ENCODE peak calls at places on chromosomes 12 and 14, in six cellular contexts. J, I, W, F, H and R are unnamed samples.

GRCh38 chr12:13666806-13667205 is 314.6 kb downstream of the GRIN2B start:
- ATAC-seq in J (no peak), I (peak), W (no peak), F (peak), H (peak), R (no peak)

GRCh38 chr12:122087431-122088180 is 9.1 kb downstream of the MLXIP start:
- ATAC-seq in J (peak), I (peak), W (no peak), F (peak), H (no peak), R (no peak)

GRCh38 chr12:30965613-30965985 is 39.1 kb downstream of the TSPAN11 start:
- ATAC-seq in J (peak), I (peak), W (no peak), F (peak), H (no peak), R (no peak)

GRCh38 chr14:58637040-58637390 is 747 bp upstream of the DACT1 start:
- ATAC-seq in J (no peak), I (peak), W (no peak), F (no peak), H (no peak), R (no peak)

GRCh38 chr12:19236656-19237055 is 107.1 kb downstream of the PLEKHA5 start:
- ATAC-seq in J (peak), I (no peak), W (no peak), F (no peak), H (no peak), R (no peak)

GRCh38 chr14:41913398-41913797 is 306.7 kb downstream of the LRFN5 start:
- ATAC-seq in J (no peak), I (no peak), W (no peak), F (no peak), H (no peak), R (no peak)

GRCh38 chr12:64104376-64104775 is 117.7 kb downstream of the KICS2 start:
- ATAC-seq in J (no peak), I (no peak), W (no peak), F (no peak), H (no peak), R (peak)

GRCh38 chr12:109744991-109745942 is 31.6 kb downstream of the FAM222A start:
- ATAC-seq in J (no peak), I (no peak), W (no peak), F (no peak), H (no peak), R (no peak)

GRCh38 chr12:91640021-91640420 is 457.4 kb upstream of the DCN start:
- ATAC-seq in J (no peak), I (no peak), W (no peak), F (no peak), H (no peak), R (no peak)

GRCh38 chr12:2124466-2125023 is 71.8 kb downstream of the CACNA1C start:
- ATAC-seq in J (no peak), I (no peak), W (no peak), F (no peak), H (no peak), R (no peak)

GRCh38 chr12:2126676-2127406 is 74.1 kb downstream of the CACNA1C start:
- ATAC-seq in J (no peak), I (no peak), W (peak), F (no peak), H (no peak), R (no peak)

GRCh38 chr12:2125651-2126050 is 72.9 kb downstream of the CACNA1C start:
- ATAC-seq in J (no peak), I (no peak), W (no peak), F (no peak), H (no peak), R (no peak)

GRCh38 chr12:2129076-2129475 is 76.3 kb downstream of the CACNA1C start:
- ATAC-seq in J (no peak), I (no peak), W (no peak), F (no peak), H (no peak), R (no peak)
- TF ChIP-seq EP300 in J (no peak), I (no peak), W (no peak), F (no peak), H (no peak), R (no peak)

GRCh38 chr12:58889557-58889956 is 30.7 kb downstream of the LRIG3 start:
- ATAC-seq in J (no peak), I (no peak), W (no peak), F (no peak), H (no peak), R (no peak)
- TF ChIP-seq EP300 in J (no peak), I (no peak), W (no peak), F (no peak), H (no peak), R (no peak)

DNA sequence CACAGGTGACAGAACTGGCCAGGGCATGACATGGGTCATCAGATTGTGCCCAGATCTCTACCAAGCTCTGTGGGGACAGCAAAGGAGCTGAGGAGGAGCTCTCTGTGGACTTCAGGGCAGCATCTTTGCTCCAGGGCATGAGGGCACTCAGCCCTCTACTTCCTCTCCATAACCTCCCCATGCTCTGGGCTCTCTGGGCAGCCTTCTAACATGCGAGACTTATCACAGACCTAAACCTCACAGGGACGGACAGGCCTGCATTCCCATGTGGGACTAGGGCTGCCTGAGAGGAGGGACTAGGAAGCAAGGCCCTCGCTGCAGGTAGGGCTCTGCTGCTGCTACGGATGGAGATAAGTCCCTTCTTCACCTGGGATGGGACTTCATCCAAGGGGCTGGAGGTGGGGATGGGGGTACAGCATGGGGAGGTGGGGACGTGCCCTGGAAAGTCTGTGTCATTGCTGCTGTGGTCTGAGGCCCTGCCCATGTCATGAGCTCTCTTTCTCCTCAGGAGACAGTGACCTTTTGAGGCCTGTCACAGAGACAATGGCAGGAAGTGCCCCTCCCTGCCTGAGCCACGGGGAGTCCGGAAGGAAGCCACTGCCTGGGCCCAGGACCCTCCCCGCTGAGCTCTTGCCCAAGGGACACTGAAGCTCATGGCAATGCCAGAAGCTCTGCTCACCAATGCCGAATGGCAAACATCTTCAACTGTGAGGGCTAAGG is 44.1 kb downstream of the PITPNM2 start:
- ATAC-seq in J (peak), I (no peak), W (peak), F (no peak), H (peak), R (peak)
- TF ChIP-seq EP300 in J (no peak), I (no peak), W (peak), F (no peak), H (no peak), R (no peak)

DNA sequence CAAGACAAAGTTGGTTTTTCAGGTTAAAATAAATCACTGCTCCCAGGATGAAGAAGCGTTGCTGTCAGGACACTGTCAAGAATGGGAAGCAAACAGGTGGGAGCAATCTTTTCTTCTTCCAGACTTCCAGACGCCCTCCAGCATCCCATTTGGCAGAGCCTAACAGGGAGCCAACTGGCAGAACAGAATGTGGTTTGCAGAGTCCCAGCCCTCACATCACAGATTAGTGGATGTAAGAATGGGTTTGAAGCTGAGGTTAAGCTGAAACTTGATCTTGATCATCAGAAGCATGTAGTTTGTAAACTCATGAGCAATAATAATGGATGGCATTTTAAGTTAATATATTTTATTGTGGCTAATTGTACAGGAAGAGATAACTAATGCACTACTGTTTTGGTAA is 636.4 kb downstream of the SLC6A15 start:
- ATAC-seq in J (no peak), I (no peak), W (no peak), F (no peak), H (no peak), R (no peak)
- TF ChIP-seq EP300 in J (no peak), I (no peak), W (no peak), F (no peak), H (no peak), R (no peak)

GRCh38 chr12:108670066-108670631 is 36.5 kb upstream of the SELPLG start:
- ATAC-seq in J (peak), I (no peak), W (no peak), F (no peak), H (no peak), R (no peak)
- TF ChIP-seq EP300 in J (no peak), I (no peak), W (no peak), F (no peak), H (no peak), R (no peak)

GRCh38 chr12:104956870-104957301 is 1.2 kb downstream of the SLC41A2 start:
- ATAC-seq in J (no peak), I (no peak), W (no peak), F (no peak), H (no peak), R (no peak)

GRCh38 chr12:104958009-104958945 is at the start of gene SLC41A2:
- ATAC-seq in J (peak), I (peak), W (peak), F (peak), H (peak), R (peak)

GRCh38 chr12:104958946-104959841 is 1.1 kb upstream of the SLC41A2 start:
- ATAC-seq in J (no peak), I (peak), W (peak), F (peak), H (no peak), R (no peak)

GRCh38 chr12:104955703-104956102 is 2.4 kb downstream of the SLC41A2 start:
- ATAC-seq in J (no peak), I (no peak), W (no peak), F (no peak), H (no peak), R (no peak)

GRCh38 chr12:104957388-104958008 is 592 bp downstream of the SLC41A2 start:
- ATAC-seq in J (peak), I (no peak), W (no peak), F (peak), H (peak), R (peak)
- TF ChIP-seq EP300 in J (no peak), I (no peak), W (no peak), F (no peak), H (no peak), R (no peak)